ENCODE peak calls at places on chromosomes 7 and 10, in four cellular contexts. C, F, X and T are unnamed samples.

GRCh38 chr10:5564537-5565204 is 39.9 kb downstream of the CALML3 start:
- DNase-seq in C (peak; percentile 22), F (no peak), X (peak; percentile 37), T (no peak)

GRCh38 chr7:31466036-31466435 is 47.9 kb upstream of the ITPRID1 start:
- DNase-seq in F (no peak), X (no peak), C (no peak), T (no peak)

GRCh38 chr7:6614941-6615737 is at the start of gene ZNF853:
- DNase-seq in X (no peak), F (no peak), C (no peak), T (no peak)

GRCh38 chr7:117621075-117621474 is 141.2 kb downstream of the CFTR start:
- DNase-seq in C (no peak), F (no peak), X (no peak), T (no peak)

GRCh38 chr10:113646337-113647201 is 17.3 kb downstream of the NRAP start:
- DNase-seq in X (no peak), F (no peak), C (no peak), T (no peak)

GRCh38 chr10:3503299-3503698 is 281.7 kb downstream of the KLF6 start:
- DNase-seq in X (no peak), C (no peak), F (no peak), T (no peak)

GRCh38 chr7:151008511-151009323 is 15.6 kb downstream of the ATG9B start:
- DNase-seq in X (peak; percentile 90), C (peak; percentile 76), F (peak; percentile 96), T (peak; percentile 53)

GRCh38 chr10:27285093-27285492 is 44.5 kb upstream of the ACBD5 start:
- DNase-seq in C (peak; percentile 26), F (peak; percentile 67), X (no peak), T (peak; percentile 33)

GRCh38 chr7:82699773-82700186 is 256.2 kb upstream of the CACNA2D1 start:
- DNase-seq in C (peak; percentile 9), F (no peak), X (no peak), T (peak; percentile 86)

DNA sequence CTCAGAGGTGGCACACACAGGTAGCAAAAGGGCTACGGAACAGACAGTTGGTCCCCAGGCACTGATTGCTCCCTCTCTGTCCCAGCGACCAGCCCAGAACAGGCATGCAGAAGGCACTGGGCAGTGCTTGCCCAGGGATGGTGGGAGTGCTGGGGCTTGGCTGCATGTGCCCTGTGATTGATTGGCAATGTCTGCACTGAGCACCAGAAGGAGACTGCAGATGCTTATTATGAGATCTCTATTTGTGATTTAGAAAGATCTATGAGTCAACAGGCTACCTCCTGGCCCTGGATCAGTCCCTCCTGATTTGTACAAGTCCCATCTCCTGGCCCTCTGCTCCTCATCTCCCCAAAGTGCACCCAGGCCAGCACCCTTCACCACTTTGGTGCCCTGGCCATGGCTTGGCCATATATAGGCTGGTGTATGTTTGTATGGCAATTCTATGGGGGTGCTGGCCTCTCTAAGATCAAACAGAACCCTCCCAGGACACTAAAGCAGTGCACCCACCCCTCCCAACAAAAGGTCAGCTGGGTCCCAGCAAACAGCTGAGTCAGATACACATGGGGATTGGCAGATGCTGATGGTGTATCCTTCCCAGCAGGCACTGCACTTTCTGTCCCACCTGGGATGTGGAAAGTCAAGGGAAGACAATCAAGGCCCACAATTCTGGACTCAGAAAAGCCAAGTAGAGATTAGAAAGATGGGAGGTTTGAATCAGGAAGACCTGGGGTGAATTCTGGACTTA is 30.9 kb downstream of the CAMK2B start:
- DNase-seq in C (no peak), F (no peak), X (peak; percentile 24), T (no peak)
- H3K4me1 ChIP-seq in C (peaks cover 6% of the 10 kb centered on the region), F (no peaks in the 10 kb centered on the region), X (no peaks in the 10 kb centered on the region), T (no peaks in the 10 kb centered on the region)

GRCh38 chr10:71265201-71265575 is 52.8 kb downstream of the UNC5B start:
- DNase-seq in C (no peak), F (no peak), X (no peak), T (no peak)
- H3K27ac ChIP-seq in C (peak overlapping the region; percentile 98), F (no peak overlapping the region), X (no peak overlapping the region), T (no peak overlapping the region)

GRCh38 chr7:122302826-122303521 is 1.6 kb downstream of the FEZF1 start:
- DNase-seq in F (no peak), C (no peak), X (no peak), T (no peak)
- H3K4me3 ChIP-seq in F (no peak overlapping the region), C (no peak overlapping the region), X (no peak overlapping the region), T (no peak overlapping the region)

DNA sequence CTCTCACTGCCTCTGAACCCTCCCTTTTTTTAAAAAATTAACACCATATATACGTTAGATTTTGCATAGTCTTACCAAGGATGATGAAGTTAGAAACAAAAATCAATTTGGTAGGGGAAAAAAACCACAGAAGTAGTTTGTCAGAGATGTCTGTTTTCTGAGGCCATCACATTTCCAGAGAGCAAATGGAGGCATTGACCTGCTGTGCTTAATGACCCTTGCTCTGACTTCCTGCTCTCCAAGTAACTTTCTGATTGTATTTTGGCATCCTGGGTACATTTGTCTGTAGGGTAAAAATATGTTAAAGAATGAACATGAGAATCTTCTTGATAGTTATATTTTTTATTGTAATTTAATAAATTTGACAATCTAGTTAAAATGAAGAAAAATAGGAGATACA is 140.2 kb downstream of the LCOR start:
- DNase-seq in X (no peak), F (peak; percentile 45), C (no peak), T (no peak)
- H3K4me1 ChIP-seq in X (no peaks in the 10 kb centered on the region), F (peaks cover 46% of the 10 kb centered on the region), C (no peaks in the 10 kb centered on the region), T (peaks cover 4% of the 10 kb centered on the region)

GRCh38 chr7:134902058-134902457 is 84.2 kb upstream of the AGBL3 start:
- DNase-seq in F (no peak), X (no peak), C (peak; percentile 35), T (no peak)

GRCh38 chr7:134899729-134900128 is 86.6 kb upstream of the AGBL3 start:
- DNase-seq in F (no peak), C (peak; percentile 36), X (no peak), T (no peak)

GRCh38 chr7:134900430-134900876 is 85.9 kb upstream of the AGBL3 start:
- DNase-seq in X (no peak), C (no peak), F (no peak), T (no peak)

GRCh38 chr7:134903073-134903790 is 83.1 kb upstream of the AGBL3 start:
- DNase-seq in X (no peak), C (peak; percentile 44), F (no peak), T (no peak)

GRCh38 chr7:134901389-134902020 is 84.8 kb upstream of the AGBL3 start:
- DNase-seq in F (no peak), X (no peak), C (no peak), T (no peak)
- H3K27ac ChIP-seq in F (no peak overlapping the region), X (peak overlapping the region; percentile 82), C (no peak overlapping the region), T (peak overlapping the region; percentile 9)

DNA sequence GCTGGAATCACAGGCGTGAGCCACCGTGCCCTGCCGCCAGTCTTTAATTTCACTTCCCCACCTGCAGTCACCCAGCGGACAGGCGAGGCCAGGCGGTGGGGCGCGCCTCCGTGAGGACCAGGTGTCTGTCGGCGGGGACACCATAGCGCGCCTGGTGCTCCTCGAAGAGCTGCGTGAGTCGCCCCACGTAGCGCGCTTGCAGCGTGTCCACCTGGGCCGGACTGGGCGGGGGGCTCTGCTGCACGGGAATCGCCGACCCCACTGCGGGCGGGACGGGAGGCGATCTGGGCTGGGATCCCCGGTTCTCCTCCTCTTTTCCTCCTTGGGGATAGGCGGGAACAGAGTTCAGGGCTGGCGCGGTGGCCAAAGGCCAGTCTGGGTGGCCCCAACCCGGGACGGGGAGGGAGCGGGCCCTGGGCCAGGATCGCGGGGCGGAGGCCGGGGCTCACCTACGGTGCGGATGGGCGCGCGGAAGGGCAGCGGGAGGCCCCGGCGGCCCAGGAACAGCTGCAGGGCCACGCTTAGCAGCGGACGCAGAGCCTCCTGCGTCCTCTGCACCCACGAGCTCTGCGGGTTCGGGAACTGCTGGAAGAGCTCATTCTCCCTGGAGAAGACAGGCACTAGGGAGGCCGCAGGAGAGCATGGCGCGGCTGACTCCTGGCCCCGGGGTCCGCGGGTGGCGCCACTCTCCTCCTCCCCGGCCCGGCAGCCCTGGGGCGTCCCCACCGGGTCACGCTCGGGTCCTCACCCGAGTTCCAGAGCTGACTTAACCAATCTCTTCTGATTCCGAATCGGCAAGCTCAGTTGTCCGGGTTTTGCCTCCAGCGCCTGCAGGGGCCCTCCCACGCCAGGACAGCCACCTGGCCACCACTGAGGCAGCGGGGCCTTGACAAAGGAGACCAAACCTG is 1.1 kb upstream of the MOGAT3 start:
- DNase-seq in F (no peak), C (peak; percentile 21), X (no peak), T (peak; percentile 93)
- H3K4me3 ChIP-seq in F (no peak overlapping the region), C (no peak overlapping the region), X (no peak overlapping the region), T (no peak overlapping the region)

GRCh38 chr7:79118143-79118542 is 335.3 kb downstream of the MAGI2 start:
- DNase-seq in X (no peak), C (no peak), F (no peak), T (no peak)
- H3K4me1 ChIP-seq in X (no peaks in the 10 kb centered on the region), C (no peaks in the 10 kb centered on the region), F (no peaks in the 10 kb centered on the region), T (no peaks in the 10 kb centered on the region)

GRCh38 chr10:78623577-78624215 is 445.1 kb upstream of the ZMIZ1 start:
- DNase-seq in F (no peak), X (no peak), C (peak; percentile 68), T (peak; percentile 83)
- H3K27ac ChIP-seq in F (no peak overlapping the region), X (no peak overlapping the region), C (peak overlapping the region; percentile 46), T (no peak overlapping the region)

DNA sequence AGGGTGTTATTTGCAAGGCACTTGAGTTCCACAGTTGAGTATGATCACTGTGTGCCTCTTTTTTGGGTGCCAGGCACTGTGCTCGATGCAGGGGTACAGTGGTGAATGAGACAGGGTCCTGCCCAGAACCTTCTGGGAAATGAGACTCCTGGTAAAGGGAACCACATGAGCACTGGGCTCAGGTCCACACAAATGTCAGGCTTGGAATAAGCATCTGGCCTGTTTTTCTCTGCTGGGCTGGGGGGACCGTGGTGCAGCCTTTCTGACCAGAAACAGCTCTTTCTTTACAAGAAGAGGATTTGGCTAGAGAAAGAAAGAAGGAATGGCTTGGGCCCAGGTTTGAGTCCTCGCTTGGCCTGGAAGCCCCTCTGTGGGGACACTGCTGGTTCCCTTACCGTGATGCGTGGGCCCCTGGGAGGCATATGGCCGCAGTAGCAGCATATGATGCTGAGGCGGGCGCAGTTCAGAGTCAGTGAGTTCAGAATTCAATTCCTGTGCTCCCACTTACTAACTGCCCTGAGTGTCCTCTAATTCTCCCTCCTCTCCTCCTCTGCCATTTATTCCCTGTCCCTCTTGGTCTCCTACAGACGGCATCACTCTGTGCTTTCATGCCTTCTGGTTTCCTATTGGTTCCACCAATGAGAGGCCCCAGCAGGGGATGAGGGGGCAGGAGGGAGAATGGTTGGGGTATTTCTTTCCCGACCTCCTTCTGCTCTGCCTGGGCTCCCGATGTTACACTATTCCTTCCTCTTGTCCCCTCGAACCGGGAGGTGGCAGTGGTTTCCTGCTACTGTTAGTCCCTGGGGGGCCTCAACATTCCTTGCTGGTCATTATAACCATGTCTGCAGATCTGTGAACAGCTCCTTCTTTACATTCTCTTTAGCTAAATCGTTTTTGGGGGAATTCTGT is 9.6 kb upstream of the KCP start:
- DNase-seq in C (no peak), F (no peak), X (no peak), T (no peak)
- H3K4me3 ChIP-seq in C (no peak overlapping the region), F (no peak overlapping the region), X (no peak overlapping the region), T (no peak overlapping the region)